ENCODE peak calls at places on chromosomes 4 and X, in four cellular contexts. M is esophagus squamous epithelium, C is GM13977, R is fibroblast of lung. X is an unnamed sample.

GRCh38 chr4:8539661-8540060 is 40.5 kb upstream of the GPR78 start:
- DNase-seq in M (no peak), C (no peak), R (no peak), X (no peak)

GRCh38 chr4:11548529-11549176 is 120.0 kb upstream of the HS3ST1 start:
- DNase-seq in M (no peak), C (no peak), R (peak; percentile 40), X (no peak)

GRCh38 chr4:113675731-113676707 is 85.5 kb downstream of the CAMK2D start:
- DNase-seq in M (no peak), C (no peak), R (peak; percentile 19), X (no peak)

GRCh38 chr4:68109891-68110290 is 19.8 kb downstream of the TMPRSS11F start:
- DNase-seq in M (no peak), C (no peak), R (no peak), X (no peak)

GRCh38 chrX:100911731-100912130 is 17.0 kb downstream of the XKRX start:
- DNase-seq in M (no peak), C (no peak), R (peak; percentile 11), X (no peak)

GRCh38 chr4:2226261-2226660 is 15.7 kb downstream of the HAUS3 start:
- DNase-seq in M (no peak), C (no peak), R (no peak), X (no peak)

GRCh38 chr4:119550857-119551532 is 77.6 kb downstream of the PDE5A start:
- DNase-seq in M (no peak), C (no peak), R (peak; percentile 76), X (no peak)

GRCh38 chr4:3880595-3881120 is 114.5 kb downstream of the ADRA2C start:
- DNase-seq in M (no peak), C (peak; percentile 84), R (peak; percentile 39), X (peak; percentile 77)

GRCh38 chrX:123121241-123121640 is 62.8 kb upstream of the GRIA3 start:
- DNase-seq in M (no peak), C (no peak), R (peak; percentile 63), X (no peak)

GRCh38 chrX:42188730-42189129 is 265.4 kb upstream of the CASK start:
- DNase-seq in M (no peak), C (no peak), R (no peak), X (no peak)

GRCh38 chr4:76383001-76383400 is 37.9 kb downstream of the CCDC158 start:
- DNase-seq in M (no peak), C (no peak), R (no peak), X (no peak)

GRCh38 chrX:24676403-24677024 is 17.2 kb upstream of the POLA1 start:
- DNase-seq in M (no peak), C (no peak), R (no peak), X (peak; percentile 31)

GRCh38 chr4:168993724-168994510 is 16.1 kb downstream of the CBR4 start:
- DNase-seq in M (no peak), C (no peak), R (peak; percentile 32), X (no peak)

GRCh38 chrX:154411981-154412340 is 622 bp downstream of the TAFAZZIN start:
- DNase-seq in M (no peak), C (peak; percentile 79), R (peak; percentile 50), X (peak; percentile 72)

GRCh38 chr4:113809313-113809712 is 47.8 kb upstream of the CAMK2D start:
- DNase-seq in M (no peak), C (no peak), R (no peak), X (no peak)

DNA sequence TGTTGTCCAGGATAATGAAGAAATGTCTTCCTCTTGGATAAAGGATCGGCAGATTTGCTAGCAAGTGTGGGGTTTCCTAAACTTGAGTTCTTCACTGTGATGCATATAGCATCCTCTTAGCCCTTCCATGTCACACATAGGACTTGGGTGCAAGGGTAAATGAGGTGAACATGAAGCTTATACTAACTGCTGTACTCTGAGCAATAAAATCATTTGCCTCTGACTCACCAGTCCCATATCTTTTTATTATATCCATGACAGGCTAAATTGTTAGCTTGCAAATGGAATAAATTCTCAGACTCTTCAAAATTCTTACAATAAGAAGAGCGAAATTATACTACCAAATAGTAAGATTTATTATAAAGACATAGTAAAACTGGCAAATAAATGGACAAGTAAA is 14.7 kb upstream of the TBC1D1 start:
- DNase-seq in M (no peak), C (no peak), R (no peak), X (no peak)
- TF ChIP-seq CTCF in M (no peak), C (no peak), R (no peak), X (no peak)

GRCh38 chrX:107658660-107659059 is 30.4 kb downstream of the PRPS1 start:
- DNase-seq in M (no peak), C (no peak), R (no peak), X (no peak)

GRCh38 chrX:107656965-107657364 is 28.7 kb downstream of the PRPS1 start:
- DNase-seq in M (no peak), C (no peak), R (no peak), X (no peak)

GRCh38 chrX:107659286-107659685 is 31.0 kb downstream of the PRPS1 start:
- DNase-seq in M (no peak), C (no peak), R (no peak), X (no peak)

GRCh38 chrX:107659768-107660167 is 31.5 kb downstream of the PRPS1 start:
- DNase-seq in M (no peak), C (peak; percentile 33), R (peak; percentile 35), X (peak; percentile 24)

DNA sequence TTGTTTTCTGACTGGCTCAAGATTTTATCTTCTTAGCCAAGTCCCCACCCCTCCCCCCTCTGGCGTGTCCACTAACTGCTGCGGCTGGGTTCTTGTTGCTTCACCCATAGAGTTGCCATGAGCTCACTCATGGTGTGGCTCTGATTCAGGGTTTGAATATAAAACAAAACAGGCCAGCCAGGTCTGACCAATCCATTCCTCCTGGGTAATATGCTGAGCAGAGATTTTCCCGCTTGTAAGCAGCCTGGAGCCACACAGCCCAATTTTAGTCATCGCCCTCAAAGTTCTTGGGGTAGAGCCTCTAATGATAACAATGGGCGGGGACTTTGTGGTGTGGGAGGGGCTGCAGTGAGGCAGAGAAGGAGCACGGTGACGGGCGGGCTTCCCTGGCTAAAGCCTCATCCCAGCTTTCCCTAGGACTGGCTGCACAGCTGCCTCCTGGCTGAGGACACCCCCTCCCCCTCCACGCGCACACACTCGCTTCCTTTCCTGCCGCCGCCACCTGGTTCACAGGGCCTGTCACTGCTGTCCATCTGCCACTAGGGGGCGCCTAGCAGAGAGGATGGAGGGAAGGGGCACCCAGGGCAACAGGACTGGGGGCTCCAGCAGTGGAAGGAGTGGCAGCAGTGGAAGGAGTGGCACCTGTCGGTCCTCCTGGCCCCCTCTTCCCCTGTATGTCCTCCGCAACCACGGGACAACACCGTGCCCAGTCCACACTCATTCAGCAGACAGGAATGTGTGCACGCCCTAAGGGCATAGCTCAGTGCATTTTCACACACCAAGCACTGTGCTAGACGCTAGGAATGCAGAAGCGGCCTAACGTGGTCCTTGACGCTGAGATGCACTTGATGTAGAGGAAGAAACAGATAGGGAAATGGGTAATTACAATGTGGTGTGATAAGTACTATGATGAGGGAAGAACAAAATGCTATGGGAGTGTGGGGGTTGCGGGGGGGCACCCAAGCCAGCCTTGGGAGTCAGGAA is 26.8 kb downstream of the PRPS1 start:
- DNase-seq in M (no peak), C (peak; percentile 44), R (peak; percentile 91), X (peak; percentile 25)
- TF ChIP-seq CTCF in M (no peak), C (peak; percentile 89), R (peak; percentile 67), X (peak; percentile 77)

GRCh38 chrX:47198687-47199080 is 5.1 kb downstream of the UBA1 start:
- DNase-seq in M (no peak), C (no peak), R (no peak), X (no peak)

GRCh38 chrX:47201545-47201944 is 7.9 kb downstream of the UBA1 start:
- DNase-seq in M (no peak), C (no peak), R (no peak), X (no peak)

GRCh38 chrX:47199286-47199685 is 5.7 kb downstream of the UBA1 start:
- DNase-seq in M (no peak), C (no peak), R (no peak), X (no peak)

GRCh38 chrX:47202316-47202715 is 8.7 kb downstream of the UBA1 start:
- DNase-seq in M (no peak), C (no peak), R (no peak), X (no peak)

GRCh38 chrX:47200385-47201150 is 6.9 kb downstream of the UBA1 start:
- DNase-seq in M (no peak), C (no peak), R (peak; percentile 83), X (no peak)
- TF ChIP-seq CTCF in M (no peak), C (no peak), R (peak; percentile 30), X (no peak)

GRCh38 chrX:86014421-86014820 is 32.9 kb downstream of the CHM start:
- DNase-seq in M (no peak), C (no peak), R (no peak), X (no peak)

GRCh38 chrX:86016189-86016588 is 31.2 kb downstream of the CHM start:
- DNase-seq in M (no peak), C (no peak), R (no peak), X (no peak)

GRCh38 chrX:86013792-86014191 is 33.6 kb downstream of the CHM start:
- DNase-seq in M (no peak), C (no peak), R (no peak), X (no peak)

GRCh38 chrX:86012188-86012587 is 35.2 kb downstream of the CHM start:
- DNase-seq in M (no peak), C (no peak), R (no peak), X (no peak)
- TF ChIP-seq CTCF in M (no peak), C (no peak), R (no peak), X (no peak)

GRCh38 chrX:76126851-76127250 is 46.0 kb upstream of the PBDC1 start:
- DNase-seq in M (no peak), C (no peak), R (no peak), X (no peak)

DNA sequence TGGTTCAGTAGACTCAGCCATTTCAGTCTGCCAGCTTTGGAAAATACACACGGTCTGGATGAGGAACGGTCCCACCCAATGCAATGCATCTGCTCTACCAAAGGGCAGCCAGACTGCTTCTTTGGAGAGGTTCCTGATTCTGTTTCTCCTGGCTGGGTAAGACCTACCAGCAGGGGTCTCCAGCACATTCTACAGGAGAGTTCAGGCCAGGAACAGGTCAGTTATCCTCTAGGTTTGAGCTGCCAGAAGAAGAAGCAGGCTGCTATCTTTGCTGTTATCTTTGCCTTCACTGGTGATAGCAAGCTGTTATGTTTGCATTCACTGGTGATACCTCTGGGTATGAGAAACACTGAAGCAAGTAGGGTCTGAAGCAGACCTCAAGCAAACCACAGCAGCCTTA is 45.5 kb upstream of the PBDC1 start:
- DNase-seq in M (no peak), C (no peak), R (no peak), X (no peak)
- TF ChIP-seq CTCF in M (no peak), C (peak; percentile 22), R (no peak), X (peak; percentile 2)

DNA sequence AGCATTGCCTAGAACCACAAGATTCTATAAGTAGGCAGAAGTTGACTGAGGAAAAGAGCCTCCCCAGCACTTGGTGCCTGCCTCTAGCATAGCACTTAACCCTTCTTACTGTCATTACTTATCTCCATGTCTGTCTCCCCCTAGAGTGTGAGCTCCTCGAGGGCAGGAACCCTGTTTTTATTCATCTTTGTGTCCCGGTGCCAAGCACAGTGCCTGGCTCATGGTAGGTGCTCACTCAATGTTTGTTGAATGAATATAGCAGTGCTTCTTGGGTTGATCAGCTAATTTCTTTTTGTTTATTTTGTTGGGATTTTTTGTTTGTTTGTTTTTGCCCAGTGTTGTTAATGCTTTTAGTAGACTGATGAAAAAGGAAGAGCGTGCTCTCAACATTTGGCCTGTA is 30.3 kb downstream of the KLF3 start:
- DNase-seq in M (no peak), C (no peak), R (no peak), X (no peak)
- TF ChIP-seq CTCF in M (no peak), C (no peak), R (no peak), X (no peak)

DNA sequence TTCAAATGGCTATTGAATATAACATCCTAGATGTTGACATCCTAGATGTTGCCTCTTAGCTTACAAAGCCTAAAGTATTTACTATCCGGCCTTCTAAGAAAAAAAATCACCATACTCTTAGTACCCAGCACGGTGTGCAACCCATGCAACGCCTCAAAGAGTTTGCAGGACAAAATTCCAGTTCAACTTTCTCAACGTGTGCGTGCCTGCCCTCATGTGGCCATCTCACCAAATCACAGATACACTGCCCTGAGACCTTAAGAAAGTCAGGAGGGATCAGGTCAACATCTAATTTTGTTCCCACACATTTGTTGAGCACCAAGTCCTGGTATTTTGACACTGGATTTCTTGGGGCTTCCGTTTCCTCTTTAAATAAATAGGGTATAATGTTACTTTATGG is 68.3 kb downstream of the CRMP1 start:
- DNase-seq in M (no peak), C (peak; percentile 47), R (peak; percentile 38), X (peak; percentile 40)
- TF ChIP-seq CTCF in M (no peak), C (peak; percentile 61), R (peak; percentile 71), X (peak; percentile 38)